ENCODE peak calls at places on chromosomes 1 and 21, in five cellular contexts. M is hepatocyte, I is fibroblast of lung, R is K562, G is mammary epithelial cell. B is an unnamed sample.

GRCh38 chr1:210233495-210234253 is 1.1 kb downstream of the SERTAD4 start:
- DNase-seq in M (peak; percentile 73), R (peak; percentile 33), I (peak; percentile 35), G (peak; percentile 80), B (no peak)

GRCh38 chr1:156896490-156897033 is 3.0 kb downstream of the PEAR1 start:
- DNase-seq in G (peak; percentile 88), I (peak; percentile 84), R (no peak), M (peak; percentile 71), B (no peak)

GRCh38 chr21:24375201-24375600 is 1232.1 kb downstream of the MRPL39 start:
- DNase-seq in R (no peak), M (no peak), G (no peak), I (no peak), B (no peak)

GRCh38 chr1:201335901-201336300 is 41.6 kb downstream of the TNNT2 start:
- DNase-seq in G (no peak), I (no peak), R (no peak), M (no peak), B (no peak)

GRCh38 chr1:8763888-8764287 is 53.6 kb downstream of the RERE start:
- DNase-seq in R (peak; percentile 76), G (no peak), M (no peak), I (peak; percentile 28), B (peak; percentile 48)

GRCh38 chr1:240405751-240406150 is 206.2 kb downstream of the GREM2 start:
- DNase-seq in G (no peak), M (no peak), R (no peak), I (no peak), B (no peak)

GRCh38 chr1:183896466-183897026 is 91.6 kb downstream of the RGL1 start:
- DNase-seq in G (peak; percentile 46), I (peak; percentile 91), M (no peak), R (no peak), B (no peak)

GRCh38 chr1:199403421-199404116 is 623.9 kb upstream of the NR5A2 start:
- DNase-seq in M (no peak), R (no peak), I (peak; percentile 86), G (no peak), B (no peak)

GRCh38 chr21:46056450-46056903 is 41.4 kb upstream of the COL6A2 start:
- DNase-seq in M (peak; percentile 70), I (peak; percentile 98), G (no peak), R (no peak), B (no peak)

GRCh38 chr1:176515310-176515709 is 52.3 kb downstream of the PAPPA2 start:
- DNase-seq in M (peak; percentile 21), G (peak; percentile 91), R (no peak), I (no peak), B (no peak)

GRCh38 chr1:199859525-199859924 is 168.0 kb upstream of the NR5A2 start:
- DNase-seq in G (peak; percentile 67), I (peak; percentile 79), M (no peak), R (no peak), B (peak; percentile 1)

GRCh38 chr1:115227683-115228082 is 110.4 kb downstream of the NGF start:
- DNase-seq in M (no peak), G (no peak), I (peak; percentile 36), R (no peak), B (no peak)

GRCh38 chr1:91804546-91805023 is 81.4 kb downstream of the TGFBR3 start:
- DNase-seq in M (no peak), R (peak; percentile 71), G (peak; percentile 92), I (peak; percentile 62), B (no peak)

GRCh38 chr1:147243228-147243685 is 773 bp downstream of the CHD1L start:
- DNase-seq in I (no peak), R (peak; percentile 48), G (no peak), M (peak; percentile 44), B (peak; percentile 58)

GRCh38 chr1:50023292-50024159 is at the start of gene AGBL4:
- DNase-seq in G (peak; percentile 12), M (no peak), R (peak; percentile 50), I (peak; percentile 1), B (no peak)

GRCh38 chr1:41500378-41500777 is 15.9 kb upstream of the EDN2 start:
- DNase-seq in G (peak; percentile 93), M (no peak), R (no peak), I (no peak), B (no peak)

GRCh38 chr1:47725000-47725731 is 272.0 kb downstream of the TRABD2B start:
- DNase-seq in M (peak; percentile 53), G (no peak), R (no peak), I (no peak), B (no peak)

GRCh38 chr1:244843148-244843978 is 7.9 kb downstream of the COX20 start:
- DNase-seq in I (peak; percentile 56), G (no peak), M (no peak), R (no peak), B (no peak)
- H3K36me3 ChIP-seq in I (peaks cover 9% of the 10 kb centered on the region), G (peaks cover 48% of the 10 kb centered on the region), M (no peaks in the 10 kb centered on the region), R (peaks cover 96% of the 10 kb centered on the region), B (peaks cover 100% of the 10 kb centered on the region)

DNA sequence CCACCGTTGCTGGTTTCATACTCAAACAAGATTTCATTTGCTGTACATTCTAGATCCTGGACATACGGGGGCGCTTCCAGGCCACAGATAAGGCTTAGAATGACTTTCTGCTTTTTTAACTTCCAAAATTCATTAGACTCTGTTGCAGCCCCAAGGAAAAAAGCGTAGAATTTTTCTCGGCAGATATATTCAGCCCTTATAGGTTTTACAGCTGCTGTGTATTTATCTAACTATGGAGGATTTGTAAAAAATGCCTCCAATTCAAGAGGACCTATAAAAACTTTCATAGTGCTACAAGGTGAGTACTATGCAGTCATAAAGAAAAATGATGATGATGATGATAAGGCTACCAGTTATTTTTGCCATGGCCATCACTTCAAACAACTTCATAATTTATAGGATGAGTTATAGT is 51.6 kb downstream of the SLC30A10 start:
- DNase-seq in G (no peak), I (no peak), M (no peak), R (peak; percentile 76), B (no peak)
- TF ChIP-seq CTCF in G (no peak), I (no peak), M (peak; percentile 42), R (peak; percentile 91), B (peak; percentile 50)

DNA sequence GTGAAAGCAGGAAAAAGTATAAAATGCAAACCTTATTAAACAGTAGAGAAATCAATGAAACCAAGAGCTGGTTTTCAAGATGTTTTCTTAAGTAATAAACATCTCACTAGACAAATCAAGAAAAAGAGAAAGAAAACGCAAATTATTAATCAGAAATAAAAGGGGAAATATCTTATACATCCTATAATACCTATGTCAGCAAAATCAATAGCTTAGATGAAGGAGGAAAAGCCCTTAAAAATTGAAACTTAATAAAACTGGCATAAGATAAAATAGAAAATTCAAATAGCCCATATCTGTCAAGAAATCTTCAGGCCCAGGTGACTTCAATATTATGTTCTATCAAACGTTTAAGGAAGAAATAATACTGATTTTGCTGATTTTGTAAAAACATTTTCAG is 59.1 kb downstream of the RGS4 start:
- DNase-seq in G (no peak), I (no peak), M (no peak), R (no peak), B (no peak)
- H2AFZ ChIP-seq in G (no peak overlapping the region), I (no peak overlapping the region), M (no peak overlapping the region), R (no peak overlapping the region), B (no peak overlapping the region)

GRCh38 chr1:36304970-36305914 is 926 bp upstream of the SH3D21 start:
- DNase-seq in M (peak; percentile 60), R (no peak), I (no peak), G (peak; percentile 30), B (no peak)
- H3K36me3 ChIP-seq in M (no peaks in the 10 kb centered on the region), R (peaks cover 49% of the 10 kb centered on the region), I (peaks cover 25% of the 10 kb centered on the region), G (peaks cover 23% of the 10 kb centered on the region), B (peaks cover 58% of the 10 kb centered on the region)

GRCh38 chr1:4621646-4622045 is 32.8 kb upstream of the AJAP1 start:
- DNase-seq in I (no peak), R (no peak), G (no peak), M (no peak), B (no peak)
- TF ChIP-seq CTCF in I (no peak), R (no peak), G (no peak), M (no peak), B (no peak)

GRCh38 chr1:116908821-116909510 is 750 bp upstream of the PTGFRN start:
- DNase-seq in R (no peak), M (no peak), G (no peak), I (no peak), B (no peak)
- H2AFZ ChIP-seq in R (peak overlapping the region; percentile 93), M (peak overlapping the region; percentile 75), G (peak overlapping the region; percentile 86), I (no peak overlapping the region), B (no peak overlapping the region)

GRCh38 chr1:6222644-6223043 is 13.1 kb downstream of the ICMT start:
- DNase-seq in G (no peak), R (no peak), I (peak; percentile 72), M (peak; percentile 53), B (no peak)
- H3K36me3 ChIP-seq in G (peaks cover 17% of the 10 kb centered on the region), R (peaks cover 72% of the 10 kb centered on the region), I (peaks cover 11% of the 10 kb centered on the region), M (no peaks in the 10 kb centered on the region), B (peaks cover 76% of the 10 kb centered on the region)

DNA sequence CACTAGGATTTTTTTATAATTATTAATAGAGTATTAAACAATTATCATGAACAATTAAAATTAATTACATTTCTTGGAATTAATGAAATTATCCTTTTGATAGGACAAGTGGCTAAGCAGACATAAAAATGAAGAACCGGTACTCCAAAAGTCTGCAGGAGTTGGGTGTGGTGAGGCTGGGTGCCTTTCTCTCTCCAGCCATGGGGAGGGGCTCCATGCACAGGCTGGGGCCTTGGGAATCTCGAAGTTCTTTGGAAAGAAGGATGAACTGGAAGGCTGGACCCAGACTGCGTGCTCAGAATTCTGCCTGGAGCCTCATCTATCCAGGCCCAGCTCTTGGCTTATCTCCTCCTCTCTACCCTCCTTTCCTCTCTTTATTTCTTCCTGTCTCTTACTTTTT is 94.1 kb downstream of the ACTL8 start:
- DNase-seq in G (no peak), M (no peak), I (peak; percentile 25), R (no peak), B (no peak)
- TF ChIP-seq CTCF in G (no peak), M (no peak), I (peak; percentile 47), R (peak; percentile 19), B (no peak)

GRCh38 chr21:38832664-38833063 is 26.9 kb downstream of the ETS2 start:
- DNase-seq in I (no peak), G (no peak), M (no peak), R (no peak), B (no peak)

GRCh38 chr21:38833122-38833521 is 27.4 kb downstream of the ETS2 start:
- DNase-seq in I (no peak), M (no peak), R (no peak), G (no peak), B (no peak)

GRCh38 chr21:38830667-38831525 is 25.2 kb downstream of the ETS2 start:
- DNase-seq in I (no peak), M (no peak), G (no peak), R (no peak), B (peak; percentile 78)

GRCh38 chr21:38834725-38835124 is 29.0 kb downstream of the ETS2 start:
- DNase-seq in I (no peak), G (no peak), M (no peak), R (no peak), B (no peak)

GRCh38 chr21:38831526-38832467 is 26.1 kb downstream of the ETS2 start:
- DNase-seq in I (peak; percentile 100), M (peak; percentile 89), R (peak; percentile 52), G (peak; percentile 98), B (no peak)
- H2AFZ ChIP-seq in I (no peak overlapping the region), M (no peak overlapping the region), R (peak overlapping the region; percentile 84), G (no peak overlapping the region), B (peak overlapping the region; percentile 93)

GRCh38 chr1:153643825-153644224 is 10.0 kb downstream of the CHTOP start:
- DNase-seq in I (no peak), M (no peak), G (no peak), R (no peak), B (no peak)
- H3K36me3 ChIP-seq in I (peaks cover 18% of the 10 kb centered on the region), M (peaks cover 19% of the 10 kb centered on the region), G (peaks cover 61% of the 10 kb centered on the region), R (peaks cover 84% of the 10 kb centered on the region), B (peaks cover 87% of the 10 kb centered on the region)

B was measured in OCI-LY7.